ENCODE peak calls at places on chromosomes 4 and X, in six cellular contexts. F, N, L, P, U and E are unnamed samples.

GRCh38 chr4:186067757-186068385 is 1.1 kb upstream of the TLR3 start:
- DNase-seq in N (peak), L (peak), P (peak), U (peak), F (peak), E (peak)

GRCh38 chr4:40206421-40206820 is 9.6 kb downstream of the RHOH start:
- DNase-seq in N (no peak), U (no peak), L (no peak), F (no peak), P (no peak), E (no peak)

GRCh38 chrX:130264573-130264972 is 4.1 kb downstream of the ZNF280C start:
- DNase-seq in U (no peak), P (no peak), L (peak), N (no peak), F (no peak), E (no peak)

GRCh38 chrX:103556941-103557340 is 28.4 kb upstream of the TCEAL4 start:
- DNase-seq in L (no peak), P (no peak), N (no peak), F (no peak), U (no peak), E (no peak)

GRCh38 chr4:20666471-20666870 is 33.8 kb upstream of the PACRGL start:
- DNase-seq in N (no peak), U (no peak), F (no peak), L (no peak), P (no peak), E (no peak)

GRCh38 chr4:74628808-74629616 is 165.3 kb downstream of the BTC start:
- DNase-seq in N (no peak), L (peak), U (no peak), P (no peak), F (no peak), E (no peak)

GRCh38 chr4:139656614-139657486 is 8.8 kb upstream of the MGST2 start:
- DNase-seq in L (peak), P (peak), F (peak), N (peak), U (peak), E (peak)

GRCh38 chrX:12885508-12885907 is 18.6 kb downstream of the TLR7 start:
- DNase-seq in N (no peak), F (no peak), P (no peak), U (no peak), L (no peak), E (peak)

GRCh38 chrX:141221611-141222010 is 20.7 kb downstream of the SPANXC start:
- DNase-seq in U (no peak), P (no peak), L (no peak), F (no peak), N (no peak), E (no peak)

GRCh38 chrX:16665089-16665488 is 15.1 kb downstream of the S100G start:
- DNase-seq in P (no peak), U (no peak), F (no peak), L (no peak), N (peak), E (peak)

GRCh38 chrX:109472939-109473713 is 8.8 kb downstream of the GUCY2F start:
- DNase-seq in P (no peak), U (no peak), F (no peak), N (peak), L (peak), E (peak)

GRCh38 chrX:99397879-99398278 is 1012.2 kb downstream of the PCDH19 start:
- DNase-seq in L (no peak), N (no peak), U (no peak), P (no peak), F (no peak), E (no peak)

GRCh38 chr4:150145090-150145949 is 67.1 kb downstream of the DCLK2 start:
- DNase-seq in N (no peak), F (peak), P (no peak), U (no peak), L (no peak), E (peak)

GRCh38 chr4:8050555-8051206 is 107.9 kb downstream of the ABLIM2 start:
- DNase-seq in U (no peak), F (no peak), P (no peak), L (no peak), N (no peak), E (no peak)

GRCh38 chr4:77358315-77358928 is 201.4 kb downstream of the CCNG2 start:
- DNase-seq in F (peak), L (peak), N (peak), P (no peak), U (no peak), E (peak)

GRCh38 chr4:111685205-111685604 is 460.0 kb upstream of the FAM241A start:
- DNase-seq in N (no peak), F (no peak), U (no peak), P (no peak), L (no peak), E (no peak)